ENCODE peak calls at places on chromosomes 5 and 9, in four cellular contexts. W, L, F and A are unnamed samples.

GRCh38 chr5:418681-419121 is 24.3 kb upstream of the EXOC3 start:
- DNase-seq in W (no peak), L (no peak), F (no peak), A (no peak)

GRCh38 chr5:173707392-173707791 is 90.9 kb upstream of the BOD1 start:
- DNase-seq in W (no peak), L (no peak), F (no peak), A (peak; percentile 39)

GRCh38 chr5:72587909-72588308 is 80.7 kb upstream of the ZNF366 start:
- DNase-seq in W (no peak), L (no peak), F (no peak), A (no peak)

GRCh38 chr9:105290401-105290800 is 46.0 kb downstream of the SLC44A1 start:
- DNase-seq in W (no peak), L (no peak), F (no peak), A (no peak)

GRCh38 chr9:73143606-73144328 is 7.9 kb upstream of the ANXA1 start:
- DNase-seq in W (no peak), L (no peak), F (no peak), A (no peak)

GRCh38 chr9:117355542-117355941 is 59.3 kb downstream of the ASTN2 start:
- DNase-seq in W (no peak), L (no peak), F (no peak), A (no peak)

GRCh38 chr5:131749138-131749537 is 47.7 kb downstream of the FNIP1 start:
- DNase-seq in W (no peak), L (no peak), F (no peak), A (no peak)

GRCh38 chr5:157915638-157916037 is 56.7 kb upstream of the CLINT1 start:
- DNase-seq in W (peak; percentile 81), L (peak; percentile 91), F (no peak), A (no peak)

GRCh38 chr5:135821802-135822201 is 12.7 kb upstream of the SLC25A48 start:
- DNase-seq in W (no peak), L (no peak), F (no peak), A (no peak)

GRCh38 chr5:148176480-148176879 is 8.1 kb downstream of the SPINK14 start:
- DNase-seq in W (no peak), L (no peak), F (no peak), A (no peak)

GRCh38 chr9:127566351-127567001 is 45.6 kb upstream of the STXBP1 start:
- DNase-seq in W (no peak), L (peak; percentile 76), F (no peak), A (no peak)

GRCh38 chr9:130235558-130236435 is 29.8 kb upstream of the HMCN2 start:
- DNase-seq in W (peak; percentile 86), L (peak; percentile 62), F (peak; percentile 50), A (peak; percentile 81)

GRCh38 chr5:38636626-38637025 is 80.2 kb upstream of the LIFR start:
- DNase-seq in W (no peak), L (peak; percentile 47), F (no peak), A (no peak)

GRCh38 chr9:89408628-89409101 is 89.2 kb downstream of the SEMA4D start:
- DNase-seq in W (no peak), L (no peak), F (peak; percentile 40), A (no peak)

GRCh38 chr5:37553720-37554402 is 174.7 kb downstream of the WDR70 start:
- DNase-seq in W (no peak), L (no peak), F (no peak), A (no peak)

GRCh38 chr9:22240619-22241018 is 206.0 kb upstream of the DMRTA1 start:
- DNase-seq in W (no peak), L (no peak), F (peak; percentile 78), A (peak; percentile 49)

GRCh38 chr5:963673-964531 is 44.7 kb upstream of the NKD2 start:
- DNase-seq in W (no peak), L (no peak), F (peak; percentile 87), A (peak; percentile 66)

GRCh38 chr5:160083501-160083900 is 35.7 kb downstream of the PWWP2A start:
- DNase-seq in W (no peak), L (no peak), F (no peak), A (no peak)

GRCh38 chr9:89179920-89180667 is 1.5 kb upstream of the SHC3 start:
- DNase-seq in W (peak; percentile 80), L (peak; percentile 91), F (peak; percentile 32), A (no peak)

GRCh38 chr9:89020754-89021153 is 29.5 kb downstream of the S1PR3 start:
- DNase-seq in W (no peak), L (no peak), F (no peak), A (no peak)

GRCh38 chr9:71763752-71764332 is 4.5 kb downstream of the CEMIP2 start:
- DNase-seq in W (no peak), L (no peak), F (no peak), A (no peak)

GRCh38 chr9:2053883-2054845 is 39.0 kb downstream of the SMARCA2 start:
- DNase-seq in W (no peak), L (no peak), F (peak; percentile 95), A (peak; percentile 64)

GRCh38 chr5:174990909-174991308 is 266.5 kb downstream of the MSX2 start:
- DNase-seq in W (no peak), L (no peak), F (no peak), A (no peak)

GRCh38 chr5:67156976-67157583 is 39.5 kb downstream of the CD180 start:
- DNase-seq in W (no peak), L (no peak), F (peak; percentile 49), A (peak; percentile 61)

GRCh38 chr5:150626853-150627276 is 13.6 kb upstream of the SYNPO start:
- DNase-seq in W (peak; percentile 57), L (peak; percentile 50), F (no peak), A (no peak)

GRCh38 chr5:150178262-150178661 is 11.6 kb upstream of the SLC6A7 start:
- DNase-seq in W (no peak), L (no peak), F (no peak), A (peak; percentile 61)

GRCh38 chr5:177354716-177355115 is 3.0 kb upstream of the RGS14 start:
- DNase-seq in W (no peak), L (no peak), F (no peak), A (no peak)

GRCh38 chr9:124000161-124000783 is 11.3 kb upstream of the LHX2 start:
- DNase-seq in W (no peak), L (no peak), F (no peak), A (no peak)

GRCh38 chr5:136159457-136159856 is 26.8 kb downstream of the SMAD5 start:
- DNase-seq in W (no peak), L (no peak), F (peak; percentile 28), A (no peak)

GRCh38 chr5:132369012-132369470 is 469 bp upstream of the SLC22A5 start:
- DNase-seq in W (no peak), L (no peak), F (no peak), A (no peak)

GRCh38 chr9:33651125-33651524 is 127.1 kb downstream of the ANKRD18B start:
- DNase-seq in W (no peak), L (no peak), F (no peak), A (no peak)
- TF ChIP-seq CTCF in W (no peak), L (no peak), F (no peak), A (no peak)

GRCh38 chr5:171405615-171406014 is 13.8 kb upstream of the FGF18 start:
- DNase-seq in W (no peak), L (no peak), F (no peak), A (no peak)
- TF ChIP-seq CTCF in W (no peak), L (peak; percentile 22), F (peak; percentile 48), A (no peak)

GRCh38 chr5:118956727-118957126 is 31.6 kb downstream of the DTWD2 start:
- DNase-seq in W (no peak), L (no peak), F (peak; percentile 16), A (no peak)
- TF ChIP-seq CTCF in W (no peak), L (no peak), F (peak; percentile 52), A (no peak)

GRCh38 chr9:25350011-25350410 is 328.2 kb downstream of the TUSC1 start:
- DNase-seq in W (no peak), L (no peak), F (no peak), A (no peak)
- TF ChIP-seq CTCF in W (no peak), L (no peak), F (no peak), A (no peak)

DNA sequence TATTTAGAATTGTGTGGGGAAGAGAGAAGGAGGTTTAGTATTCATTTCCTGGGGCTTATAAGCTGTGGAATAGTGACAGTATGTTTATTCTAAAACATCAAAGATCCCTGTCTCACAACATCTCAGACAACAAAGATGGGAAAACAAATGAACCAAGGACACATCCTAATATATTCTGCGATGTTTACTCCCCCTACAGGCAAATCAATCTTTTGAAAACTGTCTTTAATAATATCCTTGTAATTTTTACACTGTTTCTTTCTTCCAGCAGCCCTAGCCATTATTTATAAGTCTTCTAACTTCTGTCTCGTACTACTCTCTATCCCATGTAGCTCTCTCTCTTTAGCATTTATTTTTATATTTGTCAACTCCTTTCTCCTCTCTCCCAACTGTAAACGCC is 33.5 kb upstream of the TMEM252 start:
- DNase-seq in W (no peak), L (no peak), F (no peak), A (no peak)
- TF ChIP-seq CTCF in W (no peak), L (no peak), F (peak; percentile 38), A (no peak)